ENCODE peak calls at places on chromosomes 16 and 17, in eight cellular contexts. One of them, this sample, is unnamed.

GRCh38 chr16:22813223-22813945 is 578 bp upstream of the HS3ST2 start:
- DNase-seq in NCI-H774: no peak
- DNase-seq in heart right ventricle: peak
- DNase-seq in COLO829: peak
- DNase-seq in testis: peak
- DNase-seq in right cardiac atrium: peak
- DNase-seq in stromal cell of bone marrow: no peak
- DNase-seq in GM13976: peak
- DNase-seq in this sample: peak

GRCh38 chr16:74844041-74844826 is 69.6 kb upstream of the FA2H start:
- DNase-seq in NCI-H774: no peak
- DNase-seq in heart right ventricle: no peak
- DNase-seq in stromal cell of bone marrow: no peak
- DNase-seq in right cardiac atrium: no peak
- DNase-seq in GM13976: no peak
- DNase-seq in COLO829: no peak
- DNase-seq in testis: no peak
- DNase-seq in this sample: no peak

GRCh38 chr17:65078441-65079160 is 22.1 kb upstream of the GNA13 start:
- DNase-seq in COLO829: peak
- DNase-seq in testis: peak
- DNase-seq in NCI-H774: no peak
- DNase-seq in heart right ventricle: no peak
- DNase-seq in stromal cell of bone marrow: no peak
- DNase-seq in right cardiac atrium: no peak
- DNase-seq in GM13976: no peak
- DNase-seq in this sample: no peak

GRCh38 chr17:31283841-31284240 is 13.2 kb downstream of the OMG start:
- DNase-seq in GM13976: no peak
- DNase-seq in NCI-H774: no peak
- DNase-seq in heart right ventricle: no peak
- DNase-seq in stromal cell of bone marrow: no peak
- DNase-seq in COLO829: no peak
- DNase-seq in testis: no peak
- DNase-seq in right cardiac atrium: no peak
- DNase-seq in this sample: no peak

GRCh38 chr17:50039058-50039457 is 16.9 kb upstream of the ITGA3 start:
- DNase-seq in stromal cell of bone marrow: no peak
- DNase-seq in NCI-H774: no peak
- DNase-seq in right cardiac atrium: no peak
- DNase-seq in testis: no peak
- DNase-seq in COLO829: no peak
- DNase-seq in heart right ventricle: no peak
- DNase-seq in GM13976: no peak
- DNase-seq in this sample: no peak

GRCh38 chr16:1180772-1181714 is 28.1 kb downstream of the CACNA1H start:
- DNase-seq in heart right ventricle: peak
- DNase-seq in stromal cell of bone marrow: no peak
- DNase-seq in right cardiac atrium: peak
- DNase-seq in GM13976: no peak
- DNase-seq in NCI-H774: no peak
- DNase-seq in COLO829: no peak
- DNase-seq in testis: peak
- DNase-seq in this sample: no peak

GRCh38 chr17:78610951-78611511 is 33.8 kb upstream of the DNAH17 start:
- DNase-seq in NCI-H774: no peak
- DNase-seq in testis: no peak
- DNase-seq in heart right ventricle: no peak
- DNase-seq in stromal cell of bone marrow: no peak
- DNase-seq in COLO829: no peak
- DNase-seq in GM13976: no peak
- DNase-seq in right cardiac atrium: no peak
- DNase-seq in this sample: no peak

GRCh38 chr16:28543072-28543471 is 4.3 kb upstream of the NUPR1 start:
- DNase-seq in stromal cell of bone marrow: no peak
- DNase-seq in right cardiac atrium: no peak
- DNase-seq in GM13976: no peak
- DNase-seq in testis: peak
- DNase-seq in COLO829: no peak
- DNase-seq in heart right ventricle: no peak
- DNase-seq in NCI-H774: peak
- DNase-seq in this sample: no peak

GRCh38 chr17:16491703-16492612 is at the start of gene LRRC75A:
- DNase-seq in testis: peak
- DNase-seq in NCI-H774: peak
- DNase-seq in right cardiac atrium: peak
- DNase-seq in heart right ventricle: peak
- DNase-seq in COLO829: no peak
- DNase-seq in GM13976: peak
- DNase-seq in stromal cell of bone marrow: no peak
- DNase-seq in this sample: no peak

GRCh38 chr16:88705076-88705684 is 1.0 kb downstream of the RNF166 start:
- DNase-seq in GM13976: no peak
- DNase-seq in right cardiac atrium: no peak
- DNase-seq in stromal cell of bone marrow: no peak
- DNase-seq in NCI-H774: no peak
- DNase-seq in heart right ventricle: no peak
- DNase-seq in testis: no peak
- DNase-seq in COLO829: no peak
- DNase-seq in this sample: no peak

GRCh38 chr17:38728290-38728831 is 1.8 kb upstream of the CISD3 start:
- DNase-seq in stromal cell of bone marrow: no peak
- DNase-seq in testis: no peak
- DNase-seq in right cardiac atrium: no peak
- DNase-seq in GM13976: no peak
- DNase-seq in heart right ventricle: no peak
- DNase-seq in NCI-H774: no peak
- DNase-seq in COLO829: no peak
- DNase-seq in this sample: no peak

GRCh38 chr17:8019161-8019560 is 16.7 kb downstream of the GUCY2D start:
- DNase-seq in stromal cell of bone marrow: no peak
- DNase-seq in testis: no peak
- DNase-seq in heart right ventricle: no peak
- DNase-seq in GM13976: no peak
- DNase-seq in right cardiac atrium: no peak
- DNase-seq in COLO829: no peak
- DNase-seq in NCI-H774: no peak
- DNase-seq in this sample: no peak

GRCh38 chr16:24098896-24099295 is 157.2 kb upstream of the CACNG3 start:
- DNase-seq in testis: no peak
- DNase-seq in COLO829: no peak
- DNase-seq in heart right ventricle: no peak
- DNase-seq in right cardiac atrium: no peak
- DNase-seq in NCI-H774: no peak
- DNase-seq in stromal cell of bone marrow: no peak
- DNase-seq in GM13976: no peak
- DNase-seq in this sample: no peak

GRCh38 chr16:24508614-24509013 is 30.8 kb upstream of the RBBP6 start:
- DNase-seq in testis: no peak
- DNase-seq in heart right ventricle: no peak
- DNase-seq in GM13976: no peak
- DNase-seq in stromal cell of bone marrow: peak
- DNase-seq in NCI-H774: no peak
- DNase-seq in right cardiac atrium: no peak
- DNase-seq in COLO829: no peak
- DNase-seq in this sample: peak

GRCh38 chr17:2931901-2932300 is 131.5 kb downstream of the OR1D5 start:
- DNase-seq in GM13976: no peak
- DNase-seq in heart right ventricle: no peak
- DNase-seq in NCI-H774: no peak
- DNase-seq in testis: no peak
- DNase-seq in right cardiac atrium: no peak
- DNase-seq in COLO829: no peak
- DNase-seq in stromal cell of bone marrow: no peak
- DNase-seq in this sample: no peak

GRCh38 chr16:85650864-85651811 is 37.6 kb downstream of the GINS2 start:
- DNase-seq in NCI-H774: peak
- DNase-seq in heart right ventricle: peak
- DNase-seq in right cardiac atrium: peak
- DNase-seq in stromal cell of bone marrow: no peak
- DNase-seq in GM13976: no peak
- DNase-seq in testis: no peak
- DNase-seq in COLO829: no peak
- DNase-seq in this sample: peak

GRCh38 chr17:18259621-18260331 is 686 bp upstream of the MIEF2 start:
- DNase-seq in COLO829: no peak
- DNase-seq in NCI-H774: no peak
- DNase-seq in right cardiac atrium: peak
- DNase-seq in heart right ventricle: no peak
- DNase-seq in GM13976: no peak
- DNase-seq in testis: no peak
- DNase-seq in stromal cell of bone marrow: no peak
- DNase-seq in this sample: no peak

GRCh38 chr16:70700101-70701020 is 14.5 kb upstream of the MTSS2 start:
- DNase-seq in heart right ventricle: peak
- DNase-seq in testis: no peak
- DNase-seq in stromal cell of bone marrow: no peak
- DNase-seq in right cardiac atrium: peak
- DNase-seq in GM13976: no peak
- DNase-seq in NCI-H774: no peak
- DNase-seq in COLO829: no peak
- DNase-seq in this sample: peak

GRCh38 chr17:63550816-63551639 is 751 bp downstream of the DCAF7 start:
- DNase-seq in COLO829: peak
- DNase-seq in testis: peak
- DNase-seq in right cardiac atrium: no peak
- DNase-seq in stromal cell of bone marrow: no peak
- DNase-seq in NCI-H774: peak
- DNase-seq in GM13976: peak
- DNase-seq in heart right ventricle: no peak
- DNase-seq in this sample: peak

GRCh38 chr17:40794466-40794865 is 5.3 kb downstream of the KRT28 start:
- DNase-seq in testis: no peak
- DNase-seq in heart right ventricle: no peak
- DNase-seq in COLO829: no peak
- DNase-seq in NCI-H774: no peak
- DNase-seq in right cardiac atrium: no peak
- DNase-seq in GM13976: no peak
- DNase-seq in stromal cell of bone marrow: no peak
- DNase-seq in this sample: no peak

GRCh38 chr16:66277311-66278070 is 89.0 kb upstream of the CDH5 start:
- DNase-seq in testis: no peak
- DNase-seq in NCI-H774: no peak
- DNase-seq in COLO829: no peak
- DNase-seq in heart right ventricle: no peak
- DNase-seq in stromal cell of bone marrow: no peak
- DNase-seq in GM13976: no peak
- DNase-seq in right cardiac atrium: no peak
- DNase-seq in this sample: no peak

GRCh38 chr17:28426081-28426519 is 20.1 kb upstream of the SLC46A1 start:
- DNase-seq in COLO829: no peak
- DNase-seq in right cardiac atrium: no peak
- DNase-seq in GM13976: no peak
- DNase-seq in stromal cell of bone marrow: no peak
- DNase-seq in testis: no peak
- DNase-seq in NCI-H774: no peak
- DNase-seq in heart right ventricle: no peak
- DNase-seq in this sample: no peak

GRCh38 chr16:67447508-67448076 is 16.7 kb downstream of the HSD11B2 start:
- DNase-seq in COLO829: peak
- DNase-seq in GM13976: peak
- DNase-seq in right cardiac atrium: peak
- DNase-seq in stromal cell of bone marrow: no peak
- DNase-seq in testis: no peak
- DNase-seq in heart right ventricle: peak
- DNase-seq in NCI-H774: no peak
- DNase-seq in this sample: peak

GRCh38 chr17:12342609-12343248 is 322.1 kb downstream of the MAP2K4 start:
- DNase-seq in heart right ventricle: no peak
- DNase-seq in COLO829: no peak
- DNase-seq in right cardiac atrium: no peak
- DNase-seq in testis: no peak
- DNase-seq in GM13976: peak
- DNase-seq in NCI-H774: no peak
- DNase-seq in stromal cell of bone marrow: peak
- DNase-seq in this sample: peak

GRCh38 chr17:8522577-8522976 is 86.9 kb downstream of the NDEL1 start:
- DNase-seq in heart right ventricle: no peak
- DNase-seq in COLO829: no peak
- DNase-seq in GM13976: no peak
- DNase-seq in testis: no peak
- DNase-seq in stromal cell of bone marrow: no peak
- DNase-seq in NCI-H774: no peak
- DNase-seq in right cardiac atrium: no peak
- DNase-seq in this sample: no peak

GRCh38 chr16:56538331-56538730 is 18.5 kb upstream of the BBS2 start:
- DNase-seq in heart right ventricle: no peak
- DNase-seq in right cardiac atrium: no peak
- DNase-seq in NCI-H774: no peak
- DNase-seq in testis: no peak
- DNase-seq in GM13976: no peak
- DNase-seq in stromal cell of bone marrow: no peak
- DNase-seq in COLO829: no peak
- DNase-seq in this sample: no peak

GRCh38 chr17:46879101-46879500 is 27.7 kb downstream of the WNT9B start:
- DNase-seq in testis: no peak
- DNase-seq in heart right ventricle: no peak
- DNase-seq in right cardiac atrium: no peak
- DNase-seq in COLO829: no peak
- DNase-seq in NCI-H774: no peak
- DNase-seq in GM13976: no peak
- DNase-seq in stromal cell of bone marrow: no peak
- DNase-seq in this sample: no peak

GRCh38 chr17:13362341-13363122 is 239.2 kb downstream of the HS3ST3A1 start:
- DNase-seq in right cardiac atrium: no peak
- DNase-seq in NCI-H774: no peak
- DNase-seq in GM13976: no peak
- DNase-seq in testis: no peak
- DNase-seq in COLO829: no peak
- DNase-seq in stromal cell of bone marrow: no peak
- DNase-seq in heart right ventricle: no peak
- DNase-seq in this sample: no peak

GRCh38 chr16:7350801-7351200 is 18.2 kb downstream of the RBFOX1 start:
- DNase-seq in heart right ventricle: no peak
- DNase-seq in GM13976: no peak
- DNase-seq in COLO829: no peak
- DNase-seq in NCI-H774: no peak
- DNase-seq in right cardiac atrium: no peak
- DNase-seq in stromal cell of bone marrow: no peak
- DNase-seq in testis: no peak
- DNase-seq in this sample: no peak

GRCh38 chr17:34382586-34383224 is 19.7 kb upstream of the CCL1 start:
- DNase-seq in NCI-H774: no peak
- DNase-seq in GM13976: no peak
- DNase-seq in testis: no peak
- DNase-seq in COLO829: no peak
- DNase-seq in heart right ventricle: no peak
- DNase-seq in right cardiac atrium: no peak
- DNase-seq in stromal cell of bone marrow: no peak
- DNase-seq in this sample: no peak

GRCh38 chr17:65219124-65219523 is 82.0 kb downstream of the RGS9 start:
- DNase-seq in stromal cell of bone marrow: no peak
- DNase-seq in GM13976: no peak
- DNase-seq in heart right ventricle: no peak
- DNase-seq in right cardiac atrium: no peak
- DNase-seq in NCI-H774: no peak
- DNase-seq in COLO829: no peak
- DNase-seq in testis: no peak
- DNase-seq in this sample: no peak

GRCh38 chr17:55444471-55445441 is 23.1 kb upstream of the MMD start:
- DNase-seq in NCI-H774: no peak
- DNase-seq in GM13976: no peak
- DNase-seq in COLO829: no peak
- DNase-seq in testis: no peak
- DNase-seq in stromal cell of bone marrow: no peak
- DNase-seq in right cardiac atrium: no peak
- DNase-seq in heart right ventricle: no peak
- DNase-seq in this sample: no peak

GRCh38 chr17:76696763-76697701 is 13.7 kb downstream of the MXRA7 start:
- DNase-seq in heart right ventricle: peak
- DNase-seq in GM13976: peak
- DNase-seq in stromal cell of bone marrow: no peak
- DNase-seq in testis: peak
- DNase-seq in COLO829: no peak
- DNase-seq in right cardiac atrium: peak
- DNase-seq in NCI-H774: no peak
- DNase-seq in this sample: peak

This sample was measured in adrenal gland.